ENCODE peak calls at places on chromosome 9, in five cellular contexts. G is heart left ventricle, D is body of pancreas, P is lower leg skin, C is breast epithelium. J is an unnamed sample.

GRCh38 chr9:137038916-137039315 is 7.0 kb upstream of the FUT7 start:
- DNase-seq in G (no peak), D (no peak), P (no peak), C (no peak), J (no peak)

GRCh38 chr9:104118916-104119315 is 24.8 kb downstream of the SMC2 start:
- DNase-seq in G (no peak), D (no peak), P (no peak), C (no peak), J (no peak)

GRCh38 chr9:116756995-116757394 is 69.9 kb downstream of the TRIM32 start:
- DNase-seq in G (no peak), D (no peak), P (no peak), C (no peak), J (no peak)

GRCh38 chr9:32525506-32525905 is 490 bp downstream of the RIGI start:
- DNase-seq in G (no peak), D (no peak), P (no peak), C (no peak), J (no peak)

GRCh38 chr9:92507005-92507404 is 24.7 kb upstream of the ASPN start:
- DNase-seq in G (no peak), D (no peak), P (no peak), C (no peak), J (no peak)

GRCh38 chr9:19113964-19114679 is 11.4 kb upstream of the HAUS6 start:
- DNase-seq in G (no peak), D (no peak), P (no peak), C (no peak), J (no peak)

GRCh38 chr9:132645306-132645705 is 24.5 kb downstream of the DDX31 start:
- DNase-seq in G (no peak), D (no peak), P (peak; percentile 42), C (no peak), J (no peak)

GRCh38 chr9:136568288-136569081 is 22.6 kb upstream of the NOTCH1 start:
- DNase-seq in G (no peak), D (no peak), P (no peak), C (no peak), J (no peak)

GRCh38 chr9:33239922-33240321 is at the start of gene SPINK4:
- DNase-seq in G (no peak), D (no peak), P (peak; percentile 81), C (no peak), J (no peak)

GRCh38 chr9:4262735-4263141 is 37.1 kb downstream of the GLIS3 start:
- DNase-seq in G (no peak), D (no peak), P (no peak), C (no peak), J (no peak)

GRCh38 chr9:123354806-123355508 is 1.0 kb upstream of the CRB2 start:
- DNase-seq in G (no peak), D (no peak), P (no peak), C (no peak), J (no peak)

GRCh38 chr9:89012294-89013042 is 21.2 kb downstream of the S1PR3 start:
- DNase-seq in G (no peak), D (no peak), P (peak; percentile 54), C (no peak), J (no peak)

GRCh38 chr9:34585946-34586705 is 3.4 kb downstream of the CNTFR start:
- DNase-seq in G (no peak), D (no peak), P (no peak), C (no peak), J (no peak)

GRCh38 chr9:109320734-109321448 is at the start of gene EPB41L4B:
- DNase-seq in G (peak; percentile 84), D (peak; percentile 97), P (peak; percentile 97), C (peak; percentile 94), J (peak; percentile 94)

GRCh38 chr9:135214706-135215105 is 127.2 kb downstream of the OLFM1 start:
- DNase-seq in G (no peak), D (peak; percentile 10), P (no peak), C (no peak), J (no peak)

GRCh38 chr9:121178676-121179372 is 22.8 kb downstream of the RAB14 start:
- DNase-seq in G (no peak), D (no peak), P (no peak), C (no peak), J (no peak)

GRCh38 chr9:16121593-16121992 is 568.8 kb downstream of the CCDC171 start:
- DNase-seq in G (no peak), D (no peak), P (no peak), C (no peak), J (no peak)

GRCh38 chr9:35114113-35114847 is 1.4 kb downstream of the ATOSB start:
- DNase-seq in G (peak; percentile 85), D (peak; percentile 45), P (peak; percentile 97), C (no peak), J (peak; percentile 64)

GRCh38 chr9:111851536-111851935 is 45.1 kb upstream of the UGCG start:
- DNase-seq in G (no peak), D (peak; percentile 17), P (no peak), C (no peak), J (no peak)

GRCh38 chr9:16090907-16091629 is 538.2 kb downstream of the CCDC171 start:
- DNase-seq in G (no peak), D (no peak), P (no peak), C (no peak), J (no peak)

GRCh38 chr9:33162721-33163311 is 4.3 kb downstream of the B4GALT1 start:
- DNase-seq in G (peak; percentile 17), D (peak; percentile 53), P (peak; percentile 94), C (no peak), J (no peak)

GRCh38 chr9:88258587-88258986 is 120.3 kb upstream of the SPATA31C2 start:
- DNase-seq in G (peak; percentile 52), D (peak; percentile 48), P (no peak), C (peak; percentile 58), J (peak; percentile 47)

GRCh38 chr9:75188756-75189155 is 100.4 kb downstream of the OSTF1 start:
- DNase-seq in G (no peak), D (no peak), P (no peak), C (no peak), J (no peak)

GRCh38 chr9:94869415-94869838 is 142.9 kb downstream of the AOPEP start:
- DNase-seq in G (no peak), D (no peak), P (no peak), C (no peak), J (no peak)

GRCh38 chr9:109477269-109478203 is 20.6 kb downstream of the PTPN3 start:
- DNase-seq in G (no peak), D (peak; percentile 94), P (no peak), C (no peak), J (no peak)

GRCh38 chr9:24218656-24219055 is 327.0 kb downstream of the IZUMO3 start:
- DNase-seq in G (no peak), D (no peak), P (no peak), C (no peak), J (no peak)

GRCh38 chr9:120242397-120242796 is 337.6 kb downstream of the CDK5RAP2 start:
- DNase-seq in G (no peak), D (no peak), P (no peak), C (no peak), J (no peak)

GRCh38 chr9:99041618-99042017 is 63.3 kb upstream of the TGFBR1 start:
- DNase-seq in G (no peak), D (no peak), P (no peak), C (no peak), J (no peak)

GRCh38 chr9:137977572-137978261 is 100.1 kb downstream of the CACNA1B start:
- DNase-seq in G (no peak), D (no peak), P (peak; percentile 76), C (no peak), J (peak; percentile 15)

GRCh38 chr9:122008559-122008958 is 84.5 kb downstream of the TTLL11 start:
- DNase-seq in G (no peak), D (no peak), P (no peak), C (no peak), J (no peak)

GRCh38 chr9:137127301-137128157 is 11.4 kb upstream of the GRIN1 start:
- DNase-seq in G (no peak), D (peak; percentile 77), P (no peak), C (no peak), J (no peak)

GRCh38 chr9:126694206-126695081 is 80.7 kb downstream of the LMX1B start:
- DNase-seq in G (no peak), D (no peak), P (no peak), C (peak; percentile 17), J (no peak)

GRCh38 chr9:969693-970309 is 6.7 kb upstream of the DMRT3 start:
- DNase-seq in G (no peak), D (no peak), P (peak; percentile 74), C (no peak), J (no peak)

GRCh38 chr9:119818726-119819435 is 449.6 kb upstream of the BRINP1 start:
- DNase-seq in G (no peak), D (no peak), P (no peak), C (no peak), J (no peak)

GRCh38 chr9:84513981-84514380 is 155.5 kb upstream of the NTRK2 start:
- DNase-seq in G (no peak), D (no peak), P (no peak), C (no peak), J (no peak)

GRCh38 chr9:32705059-32705458 is 69.6 kb upstream of the TAF1L start:
- DNase-seq in G (no peak), D (no peak), P (no peak), C (no peak), J (no peak)

GRCh38 chr9:20945269-20945668 is 86.2 kb downstream of the HACD4 start:
- DNase-seq in G (no peak), D (no peak), P (no peak), C (no peak), J (no peak)

GRCh38 chr9:124399323-124399962 is 15.8 kb downstream of the PSMB7 start:
- DNase-seq in G (no peak), D (no peak), P (no peak), C (no peak), J (no peak)
- TF ChIP-seq CTCF in G (no peak), D (no peak), P (no peak), C (no peak), J (no peak)

GRCh38 chr9:128094166-128094949 is 26.3 kb downstream of the SLC25A25 start:
- DNase-seq in G (peak; percentile 91), D (peak; percentile 92), P (peak; percentile 98), C (peak; percentile 94), J (peak; percentile 90)
- TF ChIP-seq POLR2A in G (peak; percentile 92), D (peak; percentile 82), P (no peak), C (no peak), J (peak; percentile 49)

GRCh38 chr9:129569506-129570449 is 51.1 kb downstream of the C9orf50 start:
- DNase-seq in G (no peak), D (peak; percentile 49), P (no peak), C (no peak), J (peak; percentile 68)
- TF ChIP-seq CTCF in G (peak; percentile 21), D (peak; percentile 28), P (no peak), C (peak; percentile 30), J (peak; percentile 26)

GRCh38 chr9:14238044-14238443 is 75.9 kb downstream of the NFIB start:
- DNase-seq in G (no peak), D (no peak), P (no peak), C (no peak), J (no peak)
- TF ChIP-seq POLR2A in G (no peak), D (no peak), P (no peak), C (no peak), J (no peak)